ENCODE peak calls at places on chromosomes 3 and 15, in nine cellular contexts. I, Y, L, E, D, R, X, W and P are unnamed samples.

GRCh38 chr3:98801042-98801747 is 38.1 kb downstream of the ST3GAL6 start:
- DNase-seq in I (no peak), Y (no peak), L (no peak), E (no peak), D (no peak), R (no peak), X (no peak), W (no peak), P (peak)

GRCh38 chr3:115615001-115615447 is 8.3 kb upstream of the GAP43 start:
- DNase-seq in I (no peak), Y (no peak), L (no peak), E (peak), D (no peak), R (no peak), X (peak), W (no peak), P (peak)

GRCh38 chr15:44536298-44536961 is 517 bp upstream of the EIF3J start:
- DNase-seq in I (peak), Y (peak), L (no peak), E (peak), D (peak), R (no peak), X (peak), W (no peak), P (peak)

GRCh38 chr3:39291903-39292329 is 12.1 kb upstream of the CX3CR1 start:
- DNase-seq in I (no peak), Y (peak), L (no peak), E (peak), D (peak), R (peak), X (peak), W (peak), P (peak)

GRCh38 chr15:89018235-89018634 is 70.0 kb upstream of the ABHD2 start:
- DNase-seq in I (peak), Y (no peak), L (no peak), E (no peak), D (peak), R (no peak), X (no peak), W (no peak), P (no peak)

GRCh38 chr3:45499529-45499928 is 95.0 kb upstream of the LIMD1 start:
- DNase-seq in I (no peak), Y (no peak), L (no peak), E (peak), D (peak), R (no peak), X (no peak), W (no peak), P (no peak)

GRCh38 chr3:194344012-194344411 is 7.1 kb downstream of the CPN2 start:
- DNase-seq in I (no peak), Y (peak), L (no peak), E (peak), D (peak), R (peak), X (peak), W (peak), P (no peak)

GRCh38 chr15:81296673-81297072 is 27.3 kb downstream of the STARD5 start:
- DNase-seq in I (no peak), Y (no peak), L (no peak), E (no peak), D (no peak), R (peak), X (no peak), W (no peak), P (no peak)

GRCh38 chr3:188720636-188721035 is 451.1 kb upstream of the TPRG1 start:
- DNase-seq in I (no peak), Y (no peak), L (no peak), E (peak), D (peak), R (no peak), X (no peak), W (no peak), P (no peak)

GRCh38 chr3:175338775-175339535 is 479.8 kb downstream of the NAALADL2 start:
- DNase-seq in I (peak), Y (no peak), L (no peak), E (peak), D (peak), R (no peak), X (no peak), W (no peak), P (no peak)

GRCh38 chr3:122679467-122680291 is 960 bp upstream of the PARP14 start:
- DNase-seq in I (peak), Y (no peak), L (no peak), E (peak), D (peak), R (no peak), X (no peak), W (no peak), P (no peak)

GRCh38 chr3:194379231-194379630 is 9.7 kb upstream of the LRRC15 start:
- DNase-seq in I (no peak), Y (no peak), L (no peak), E (no peak), D (no peak), R (no peak), X (no peak), W (no peak), P (no peak)

GRCh38 chr3:8484409-8485140 is 17.0 kb upstream of the LMCD1 start:
- DNase-seq in I (no peak), Y (no peak), L (no peak), E (no peak), D (no peak), R (no peak), X (no peak), W (no peak), P (no peak)

GRCh38 chr15:57541805-57542504 is 49.7 kb upstream of the MYZAP start:
- DNase-seq in I (peak), Y (peak), L (no peak), E (peak), D (peak), R (peak), X (no peak), W (no peak), P (peak)

GRCh38 chr3:160140756-160141155 is 84.5 kb upstream of the C3orf80 start:
- DNase-seq in I (no peak), Y (no peak), L (no peak), E (no peak), D (no peak), R (no peak), X (no peak), W (no peak), P (no peak)

GRCh38 chr15:100031665-100032357 is 298.6 kb upstream of the LYSMD4 start:
- DNase-seq in I (no peak), Y (no peak), L (no peak), E (no peak), D (no peak), R (no peak), X (no peak), W (no peak), P (no peak)

GRCh38 chr15:89912674-89913396 is at the start of gene ARPIN:
- DNase-seq in I (no peak), Y (peak), L (no peak), E (peak), D (peak), R (peak), X (no peak), W (no peak), P (no peak)